ENCODE peak calls at places on chromosomes 12 and 14, in six cellular contexts. Y, M, G, I, B and U are unnamed samples.
A peak's percentile ranks its signal among the peaks of the same experiment; 100 is the strongest.

GRCh38 chr12:80213246-80213645 is 113.9 kb downstream of the OTOGL start:
- DNase-seq in G (no peak), M (no peak), B (no peak), I (no peak), Y (no peak), U (no peak)

GRCh38 chr14:47539065-47539464 is 136.3 kb downstream of the MDGA2 start:
- DNase-seq in Y (no peak), I (no peak), B (no peak), M (no peak), G (peak; percentile 38), U (no peak)

GRCh38 chr12:117152793-117153775 is 37.2 kb downstream of the FBXO21 start:
- DNase-seq in Y (no peak), I (no peak), G (no peak), B (no peak), M (no peak), U (no peak)

GRCh38 chr12:50992814-50993213 is 33.4 kb downstream of the SLC11A2 start:
- DNase-seq in I (no peak), B (no peak), M (no peak), Y (no peak), G (no peak), U (no peak)

GRCh38 chr12:210277-211141 is 3.4 kb downstream of the SLC6A12 start:
- DNase-seq in B (no peak), M (no peak), G (no peak), Y (peak; percentile 29), I (no peak), U (no peak)

GRCh38 chr14:55756078-55756477 is 176.1 kb downstream of the KTN1 start:
- DNase-seq in I (no peak), B (no peak), G (no peak), Y (no peak), M (no peak), U (no peak)

GRCh38 chr14:102215522-102216250 is 76.0 kb downstream of the WDR20 start:
- DNase-seq in M (no peak), I (no peak), G (no peak), B (no peak), Y (no peak), U (no peak)

GRCh38 chr14:29637406-29637805 is 290.2 kb downstream of the PRKD1 start:
- DNase-seq in B (no peak), M (no peak), I (no peak), G (no peak), Y (peak; percentile 19), U (no peak)

GRCh38 chr14:101194356-101195308 is 291.1 kb upstream of the RTL1 start:
- DNase-seq in G (no peak), Y (no peak), I (no peak), M (no peak), B (no peak), U (peak; percentile 54)

GRCh38 chr12:4402996-4403395 is 23.5 kb upstream of the FGF23 start:
- DNase-seq in G (no peak), Y (no peak), B (no peak), I (no peak), M (no peak), U (no peak)

GRCh38 chr14:106564058-106564643 is 1037.8 kb downstream of the TMEM121 start:
- DNase-seq in B (no peak), I (no peak), Y (peak; percentile 49), M (peak; percentile 27), G (peak; percentile 1), U (peak; percentile 75)

GRCh38 chr12:65779091-65779642 is 45.1 kb upstream of the HMGA2 start:
- DNase-seq in M (no peak), I (no peak), Y (no peak), G (peak; percentile 27), B (peak; percentile 54), U (no peak)

GRCh38 chr12:88957358-88957757 is 377.1 kb upstream of the KITLG start:
- DNase-seq in G (no peak), M (no peak), I (no peak), Y (no peak), B (no peak), U (no peak)

GRCh38 chr12:102535306-102535705 is 54.9 kb upstream of the IGF1 start:
- DNase-seq in B (no peak), I (no peak), M (no peak), G (no peak), Y (no peak), U (no peak)

GRCh38 chr12:263574-263973 is 938 bp upstream of the SLC6A13 start:
- DNase-seq in B (no peak), G (no peak), I (no peak), Y (no peak), M (no peak), U (no peak)

GRCh38 chr14:102150083-102150482 is 10.4 kb downstream of the WDR20 start:
- DNase-seq in I (no peak), B (no peak), Y (no peak), M (no peak), G (no peak), U (no peak)

GRCh38 chr14:65318636-65319506 is 93.7 kb upstream of the FUT8 start:
- DNase-seq in Y (no peak), G (no peak), M (no peak), B (no peak), I (no peak), U (no peak)

GRCh38 chr12:131092911-131093901 is 139.5 kb downstream of the ADGRD1 start:
- DNase-seq in I (peak; percentile 10), M (no peak), B (no peak), Y (no peak), G (no peak), U (peak; percentile 51)

GRCh38 chr14:88005978-88006851 is 1.3 kb downstream of the GPR65 start:
- DNase-seq in I (no peak), M (peak; percentile 62), Y (no peak), G (no peak), B (no peak), U (no peak)

GRCh38 chr14:94574336-94574735 is 6.9 kb upstream of the SERPINA5 start:
- DNase-seq in Y (no peak), M (no peak), B (no peak), I (no peak), G (no peak), U (no peak)

GRCh38 chr12:57887631-57888406 is 41.3 kb upstream of the CTDSP2 start:
- DNase-seq in Y (peak; percentile 45), I (peak; percentile 55), B (no peak), M (no peak), G (no peak), U (no peak)

GRCh38 chr14:38107216-38107631 is 100.5 kb upstream of the SSTR1 start:
- DNase-seq in G (no peak), I (no peak), Y (no peak), B (no peak), M (no peak), U (no peak)

GRCh38 chr14:100406505-100407131 is 83.5 kb downstream of the SLC25A47 start:
- DNase-seq in Y (peak; percentile 84), B (no peak), I (no peak), G (no peak), M (no peak), U (peak; percentile 61)

GRCh38 chr12:124764451-124764850 is 99.2 kb downstream of the SCARB1 start:
- DNase-seq in Y (peak; percentile 65), G (no peak), B (no peak), I (no peak), M (no peak), U (no peak)

DNA sequence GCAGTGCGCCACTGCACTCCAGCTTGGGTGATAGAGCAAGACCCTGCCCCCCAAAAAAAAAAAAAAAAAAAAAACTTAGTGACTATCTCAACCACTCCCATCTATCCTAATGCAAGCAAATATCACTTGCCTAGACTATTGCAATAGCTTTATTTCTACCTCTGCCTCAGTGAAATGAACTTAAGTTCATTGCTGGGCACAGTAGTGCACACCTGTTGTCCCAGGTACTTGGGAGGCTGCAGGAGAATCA is 4.3 kb downstream of the RPS29 start:
- DNase-seq in G (no peak), I (no peak), Y (no peak), B (no peak), M (no peak), U (no peak)
- H3K9me3 ChIP-seq in G (no peaks in the 10 kb centered on the region), I (no peaks in the 10 kb centered on the region), Y (no peaks in the 10 kb centered on the region), B (no peaks in the 10 kb centered on the region), M (no peaks in the 10 kb centered on the region), U (no peaks in the 10 kb centered on the region)

GRCh38 chr12:31750747-31751039 is 21.9 kb upstream of the AMN1 start:
- DNase-seq in B (no peak), I (no peak), Y (no peak), M (no peak), G (no peak), U (no peak)

GRCh38 chr12:31745242-31745641 is 16.4 kb upstream of the AMN1 start:
- DNase-seq in M (no peak), B (no peak), G (no peak), I (no peak), Y (no peak), U (no peak)

GRCh38 chr12:31752450-31752849 is 23.6 kb upstream of the AMN1 start:
- DNase-seq in Y (no peak), G (no peak), B (no peak), I (no peak), M (no peak), U (no peak)

DNA sequence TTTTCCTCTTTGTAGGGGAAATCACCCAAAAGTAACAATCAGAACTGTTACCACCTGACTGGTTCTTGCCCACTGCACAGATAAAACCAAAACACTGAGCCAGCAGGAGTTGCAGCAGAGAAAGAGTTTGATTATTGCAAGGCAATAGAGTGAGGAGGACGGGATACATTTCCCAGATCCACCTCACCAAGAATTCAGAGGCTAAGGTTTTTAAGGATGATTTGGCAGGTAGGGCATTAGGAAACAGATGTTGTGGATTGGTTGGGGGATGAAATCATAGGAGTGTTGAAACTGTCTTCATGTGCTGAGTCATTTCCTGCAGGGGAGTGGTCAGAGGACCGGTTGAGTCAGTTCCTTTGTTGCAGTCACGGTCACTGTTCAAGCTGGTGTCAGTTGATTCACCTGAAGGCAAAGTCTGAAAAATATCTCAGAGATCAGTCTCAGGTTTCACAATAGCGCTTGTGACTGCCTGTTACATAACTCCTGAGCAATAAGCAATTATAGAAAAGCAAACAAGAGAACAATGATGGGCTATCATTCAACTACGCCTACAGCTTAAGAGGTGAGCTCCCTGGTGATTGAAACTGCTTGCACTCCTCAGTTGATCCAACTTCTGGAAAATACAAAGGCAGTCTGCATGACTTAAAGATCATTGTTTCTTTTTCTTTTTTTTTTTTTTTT is 20.3 kb upstream of the AMN1 start:
- DNase-seq in M (peak; percentile 53), G (no peak), I (peak; percentile 30), B (peak; percentile 99), Y (peak; percentile 89), U (no peak)
- H3K27ac ChIP-seq in M (peak overlapping the region; percentile 77), G (no peak overlapping the region), I (peak overlapping the region; percentile 42), B (peak overlapping the region; percentile 92), Y (peak overlapping the region; percentile 87), U (peak overlapping the region; percentile 71)

DNA sequence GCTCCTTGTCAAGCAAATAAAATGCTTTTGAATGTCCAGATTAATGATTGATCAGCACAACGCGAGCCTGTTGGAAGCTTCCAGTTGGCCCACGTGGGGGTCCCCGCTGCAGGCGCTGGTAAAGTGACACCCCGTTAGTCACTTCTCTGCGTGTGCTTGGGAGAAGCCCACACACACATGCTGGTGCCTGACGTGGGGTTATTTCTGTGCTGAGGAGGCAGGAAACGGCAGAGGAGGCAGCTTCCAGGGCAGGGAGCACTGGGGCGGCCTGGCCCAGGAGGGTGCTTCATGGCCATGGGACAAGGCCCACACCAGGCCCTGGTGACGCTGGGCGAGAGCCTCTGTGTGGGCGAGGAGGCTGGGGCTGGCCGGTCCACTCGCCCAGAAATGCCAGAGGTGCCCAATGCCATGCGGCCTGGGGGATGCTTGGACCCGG is 101.5 kb downstream of the KIF26A start:
- DNase-seq in I (no peak), G (no peak), Y (no peak), B (no peak), M (no peak), U (no peak)
- H3K9me3 ChIP-seq in I (no peaks in the 10 kb centered on the region), G (no peaks in the 10 kb centered on the region), Y (no peaks in the 10 kb centered on the region), B (no peaks in the 10 kb centered on the region), M (no peaks in the 10 kb centered on the region), U (no peaks in the 10 kb centered on the region)

GRCh38 chr12:123140675-123141614 is 9.9 kb downstream of the PITPNM2 start:
- DNase-seq in I (no peak), G (no peak), M (no peak), B (no peak), Y (no peak), U (no peak)
- H3K27ac ChIP-seq in I (peak overlapping the region; percentile 71), G (no peak overlapping the region), M (no peak overlapping the region), B (peak overlapping the region; percentile 86), Y (peak overlapping the region; percentile 94), U (peak overlapping the region; percentile 70)